ENCODE peak calls at places on chromosomes 2 and 18, in six cellular contexts. L is A549; C is GM19239; F is stomach; X is GM03348; R is CD8-positive, alpha-beta T cell. E is an unnamed sample.

GRCh38 chr2:172307800-172308199 is 119.6 kb upstream of the ITGA6 start:
- DNase-seq in R (no peak), F (peak), X (no peak), C (no peak), L (no peak), E (peak)

GRCh38 chr2:233007270-233007669 is 5.8 kb downstream of the NGEF start:
- DNase-seq in X (no peak), C (no peak), L (no peak), R (no peak), F (no peak), E (no peak)

GRCh38 chr2:127158614-127159290 is 51.8 kb upstream of the BIN1 start:
- DNase-seq in C (no peak), X (no peak), R (no peak), F (peak), L (no peak), E (no peak)

GRCh38 chr2:149225446-149225845 is 104.9 kb upstream of the LYPD6 start:
- DNase-seq in C (no peak), L (no peak), X (no peak), F (no peak), R (no peak), E (no peak)

GRCh38 chr18:9130195-9130594 is 6.4 kb upstream of the ANKRD12 start:
- DNase-seq in X (no peak), L (no peak), R (no peak), F (no peak), C (no peak), E (no peak)

GRCh38 chr18:48002933-48003365 is 72.5 kb upstream of the SMAD2 start:
- DNase-seq in R (no peak), F (peak), C (no peak), X (no peak), L (peak), E (peak)

GRCh38 chr18:25350561-25351201 is 1.3 kb downstream of the ZNF521 start:
- DNase-seq in X (peak), C (peak), L (no peak), F (no peak), R (peak), E (peak)

GRCh38 chr2:231707625-231708049 is 688 bp upstream of the PTMA start:
- DNase-seq in R (peak), L (peak), C (no peak), X (no peak), F (no peak), E (peak)

GRCh38 chr2:217691516-217691915 is 311.3 kb downstream of the TNS1 start:
- DNase-seq in L (no peak), F (no peak), X (no peak), C (no peak), R (no peak), E (no peak)

GRCh38 chr2:3692375-3692774 is 11.0 kb upstream of the DCDC2C start:
- DNase-seq in L (peak), R (no peak), C (no peak), X (no peak), F (no peak), E (no peak)

E was measured in colonic mucosa.